ENCODE peak calls at places on chromosomes 3 and 15, in six cellular contexts. A, J, O, X, K and R are unnamed samples.

GRCh38 chr3:140432176-140432753 is 245.6 kb upstream of the TRIM42 start:
- DNase-seq in A (peak; percentile 69), J (no peak), O (peak; percentile 27), X (no peak), K (no peak), R (peak; percentile 3)

GRCh38 chr3:99532246-99532645 is 106.1 kb upstream of the COL8A1 start:
- DNase-seq in A (peak; percentile 70), J (peak; percentile 54), O (peak; percentile 80), X (peak; percentile 24), K (no peak), R (peak; percentile 62)

GRCh38 chr3:17424137-17424536 is 318.3 kb downstream of the TBC1D5 start:
- DNase-seq in A (no peak), J (no peak), O (no peak), X (no peak), K (no peak), R (no peak)

GRCh38 chr15:94412979-94413741 is 181.8 kb downstream of the MCTP2 start:
- DNase-seq in A (peak; percentile 4), J (peak; percentile 43), O (peak; percentile 62), X (peak; percentile 51), K (no peak), R (no peak)

GRCh38 chr15:25250906-25251622 is 187.8 kb downstream of the UBE3A start:
- DNase-seq in A (no peak), J (no peak), O (no peak), X (no peak), K (peak; percentile 34), R (no peak)

GRCh38 chr3:124993462-124993861 is 58.9 kb upstream of the MUC13 start:
- DNase-seq in A (no peak), J (no peak), O (no peak), X (no peak), K (peak; percentile 58), R (no peak)

GRCh38 chr15:93072440-93073394 is 16.3 kb downstream of the RGMA start:
- DNase-seq in A (peak; percentile 71), J (peak; percentile 21), O (peak; percentile 96), X (no peak), K (peak; percentile 94), R (peak; percentile 67)

GRCh38 chr3:55189359-55189801 is 261.5 kb upstream of the LRTM1 start:
- DNase-seq in A (peak; percentile 97), J (no peak), O (no peak), X (no peak), K (no peak), R (peak; percentile 93)

GRCh38 chr3:144344925-144345548 is 373.4 kb downstream of the DIPK2A start:
- DNase-seq in A (no peak), J (no peak), O (no peak), X (no peak), K (no peak), R (no peak)

GRCh38 chr3:190996376-190996775 is 133.9 kb upstream of the GMNC start:
- DNase-seq in A (peak; percentile 2), J (no peak), O (no peak), X (no peak), K (no peak), R (no peak)

GRCh38 chr3:188584162-188584529 is 430.2 kb downstream of the LPP start:
- DNase-seq in A (peak; percentile 93), J (peak; percentile 88), O (no peak), X (peak; percentile 14), K (no peak), R (no peak)

GRCh38 chr3:50028336-50028735 is 60.4 kb upstream of the RBM5 start:
- DNase-seq in A (peak; percentile 96), J (no peak), O (no peak), X (no peak), K (no peak), R (no peak)

GRCh38 chr15:34275154-34275553 is 50.3 kb downstream of the EMC4 start:
- DNase-seq in A (peak; percentile 2), J (peak; percentile 77), O (no peak), X (no peak), K (no peak), R (no peak)

GRCh38 chr3:50602675-50603191 is 8.8 kb downstream of the CISH start:
- DNase-seq in A (no peak), J (peak; percentile 82), O (no peak), X (no peak), K (peak; percentile 23), R (no peak)

GRCh38 chr3:197371521-197372075 is 73.2 kb upstream of the DLG1 start:
- DNase-seq in A (peak; percentile 68), J (no peak), O (no peak), X (no peak), K (no peak), R (no peak)

GRCh38 chr3:122689587-122689986 is 8.9 kb downstream of the PARP14 start:
- DNase-seq in A (peak; percentile 58), J (peak; percentile 62), O (no peak), X (no peak), K (no peak), R (no peak)

GRCh38 chr3:10577521-10577920 is 72.1 kb upstream of the ATP2B2 start:
- DNase-seq in A (no peak), J (no peak), O (no peak), X (no peak), K (no peak), R (no peak)

GRCh38 chr3:169764164-169764452 is 752 bp downstream of the TERC start:
- DNase-seq in A (peak; percentile 69), J (peak; percentile 37), O (no peak), X (peak; percentile 35), K (no peak), R (no peak)

GRCh38 chr3:38643090-38643489 is 6.4 kb downstream of the SCN5A start:
- DNase-seq in A (no peak), J (no peak), O (no peak), X (no peak), K (no peak), R (no peak)

GRCh38 chr15:39721893-39722292 is 60.7 kb downstream of the FSIP1 start:
- DNase-seq in A (no peak), J (no peak), O (no peak), X (no peak), K (no peak), R (no peak)

GRCh38 chr3:59273976-59274375 is 224.2 kb upstream of the CFAP20DC start:
- DNase-seq in A (peak; percentile 65), J (peak; percentile 71), O (no peak), X (no peak), K (no peak), R (no peak)

GRCh38 chr15:74386496-74387140 is 19.2 kb upstream of the CYP11A1 start:
- DNase-seq in A (no peak), J (no peak), O (no peak), X (no peak), K (no peak), R (no peak)

GRCh38 chr3:138625707-138626365 is 17.3 kb downstream of the FAIM start:
- DNase-seq in A (peak; percentile 71), J (peak; percentile 95), O (no peak), X (no peak), K (no peak), R (no peak)

GRCh38 chr3:148839805-148840204 is 12.2 kb downstream of the CPB1 start:
- DNase-seq in A (no peak), J (no peak), O (no peak), X (peak; percentile 1), K (no peak), R (no peak)

GRCh38 chr3:55305714-55306485 is 181.2 kb downstream of the WNT5A start:
- DNase-seq in A (peak; percentile 16), J (no peak), O (no peak), X (no peak), K (peak; percentile 75), R (no peak)

GRCh38 chr3:63048365-63048764 is 173.1 kb upstream of the CADPS start:
- DNase-seq in A (peak; percentile 70), J (peak; percentile 62), O (no peak), X (no peak), K (no peak), R (no peak)

GRCh38 chr3:78462021-78462420 is 1305.8 kb downstream of the ROBO1 start:
- DNase-seq in A (no peak), J (no peak), O (no peak), X (no peak), K (no peak), R (no peak)

DNA sequence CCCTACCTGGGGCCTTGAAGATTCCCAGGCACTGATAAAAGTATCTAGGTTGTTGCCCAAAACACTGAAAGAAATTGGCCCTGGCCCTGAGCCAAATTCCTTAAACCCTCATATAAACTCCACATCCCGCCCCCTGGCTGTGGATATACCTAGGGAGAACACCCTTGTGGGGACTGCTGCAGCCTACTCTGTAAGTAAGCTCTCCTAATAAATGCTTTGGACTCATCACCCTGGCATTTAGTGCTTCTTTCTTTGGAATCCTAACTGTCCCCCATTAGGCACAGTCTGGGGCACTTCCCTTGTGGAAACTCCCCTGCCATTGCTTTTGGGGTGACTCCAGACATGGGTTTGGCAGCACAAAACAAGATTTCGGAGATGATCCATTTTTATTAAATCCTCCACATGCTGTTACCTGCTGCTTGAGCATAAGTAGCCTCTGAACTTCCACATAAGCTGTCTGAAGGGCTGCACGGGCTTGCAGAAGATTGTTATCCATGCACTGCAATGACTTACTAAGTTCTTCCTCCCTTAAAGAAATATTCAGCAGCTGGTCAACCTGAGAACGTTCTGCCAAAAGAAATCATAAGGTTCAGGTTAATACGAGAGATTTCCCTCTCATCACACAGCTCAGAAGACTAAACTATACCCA is 46.4 kb downstream of the ZNF106 start:
- DNase-seq in A (peak; percentile 39), J (no peak), O (no peak), X (no peak), K (no peak), R (no peak)
- H3K36me3 ChIP-seq in A (peaks cover 6% of the 10 kb centered on the region), J (peaks cover 6% of the 10 kb centered on the region), O (no peaks in the 10 kb centered on the region), X (peaks cover 83% of the 10 kb centered on the region), K (peaks cover 87% of the 10 kb centered on the region), R (peaks cover 75% of the 10 kb centered on the region)

GRCh38 chr15:44595246-44595645 is 58.3 kb downstream of the EIF3J start:
- DNase-seq in A (no peak), J (no peak), O (no peak), X (no peak), K (no peak), R (no peak)
- H3K36me3 ChIP-seq in A (peaks cover 5% of the 10 kb centered on the region), J (peaks cover 9% of the 10 kb centered on the region), O (no peaks in the 10 kb centered on the region), X (peaks cover 78% of the 10 kb centered on the region), K (peaks cover 100% of the 10 kb centered on the region), R (peaks cover 76% of the 10 kb centered on the region)

DNA sequence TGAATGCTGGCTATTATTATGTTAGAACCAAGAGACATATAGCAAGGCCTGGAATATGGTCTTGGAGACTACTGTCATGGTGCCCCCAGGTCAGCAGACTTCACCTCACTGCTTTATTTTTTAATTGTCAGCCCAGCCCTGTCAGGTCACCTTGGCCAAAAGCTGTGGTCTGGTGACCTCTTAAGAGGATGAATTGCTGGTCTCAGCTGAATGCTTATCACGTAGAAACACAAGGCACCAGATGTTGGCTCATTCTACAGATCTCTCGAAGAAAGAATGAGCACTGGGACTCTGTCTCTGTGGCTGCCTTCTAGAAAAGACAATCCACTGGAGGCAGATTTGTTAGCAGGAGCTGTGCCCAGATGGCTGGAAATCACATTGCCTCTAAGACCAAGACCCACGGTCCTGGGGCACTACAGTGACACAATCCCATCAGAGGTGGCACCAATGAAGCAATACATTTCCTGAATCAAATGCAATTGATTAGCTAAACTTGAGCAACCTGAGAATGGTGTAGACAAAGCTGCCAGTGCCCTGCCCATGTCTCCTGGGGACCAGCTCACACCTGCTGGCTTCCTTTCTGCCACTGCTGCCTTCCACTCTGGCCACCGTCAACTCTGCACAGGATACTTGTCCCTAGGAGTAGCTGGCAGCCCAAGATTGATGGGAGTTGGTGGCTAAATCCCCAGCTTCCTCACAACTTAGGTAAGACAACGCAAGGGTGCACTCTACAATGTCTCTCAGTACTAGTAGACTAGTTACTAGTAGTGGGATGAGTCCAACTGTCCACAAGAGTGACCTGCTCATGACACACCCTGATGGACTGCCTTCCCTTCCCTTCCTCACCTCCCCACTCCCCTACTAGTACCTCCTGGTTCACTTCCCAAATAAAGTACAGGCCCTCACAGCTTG is 384.9 kb upstream of the PROK2 start:
- DNase-seq in A (no peak), J (no peak), O (no peak), X (no peak), K (no peak), R (no peak)
- H3K36me3 ChIP-seq in A (no peaks in the 10 kb centered on the region), J (no peaks in the 10 kb centered on the region), O (no peaks in the 10 kb centered on the region), X (no peaks in the 10 kb centered on the region), K (no peaks in the 10 kb centered on the region), R (no peaks in the 10 kb centered on the region)

GRCh38 chr15:64856429-64857145 is 14.9 kb downstream of the PLEKHO2 start:
- DNase-seq in A (peak; percentile 72), J (no peak), O (peak; percentile 64), X (no peak), K (peak; percentile 64), R (peak; percentile 93)
- H3K36me3 ChIP-seq in A (peaks cover 49% of the 10 kb centered on the region), J (peaks cover 7% of the 10 kb centered on the region), O (no peaks in the 10 kb centered on the region), X (peaks cover 79% of the 10 kb centered on the region), K (peaks cover 31% of the 10 kb centered on the region), R (peaks cover 90% of the 10 kb centered on the region)